ENCODE peak calls at places on chromosomes 3 and 15, in seven cellular contexts. W, U, O, G, C, E and K are unnamed samples.

GRCh38 chr3:98885851-98886250 is 15.6 kb downstream of the DCBLD2 start:
- DNase-seq in W (no peak), U (peak), O (no peak), G (no peak), C (no peak), E (no peak), K (no peak)

GRCh38 chr15:91537868-91538267 is 315.6 kb upstream of the SLCO3A1 start:
- DNase-seq in W (no peak), U (no peak), O (no peak), G (no peak), C (no peak), E (no peak), K (no peak)

GRCh38 chr15:39165026-39165706 is 415.7 kb upstream of the THBS1 start:
- DNase-seq in W (no peak), U (no peak), O (no peak), G (no peak), C (no peak), E (no peak), K (no peak)

GRCh38 chr3:179750720-179751328 is 98.0 kb downstream of the USP13 start:
- DNase-seq in W (no peak), U (peak), O (no peak), G (peak), C (no peak), E (peak), K (no peak)

GRCh38 chr3:34284959-34285358 is 486.5 kb downstream of the PDCD6IP start:
- DNase-seq in W (no peak), U (no peak), O (no peak), G (no peak), C (no peak), E (no peak), K (no peak)

GRCh38 chr3:197339841-197340520 is 41.6 kb upstream of the DLG1 start:
- DNase-seq in W (no peak), U (peak), O (no peak), G (peak), C (no peak), E (no peak), K (no peak)

GRCh38 chr3:111362286-111363009 is 179.5 kb upstream of the CD96 start:
- DNase-seq in W (no peak), U (peak), O (no peak), G (peak), C (no peak), E (no peak), K (no peak)

GRCh38 chr3:184335291-184335660 is 2.1 kb upstream of the FAM131A start:
- DNase-seq in W (no peak), U (no peak), O (no peak), G (no peak), C (no peak), E (no peak), K (no peak)

GRCh38 chr3:33313331-33313730 is 36.1 kb downstream of the FBXL2 start:
- DNase-seq in W (no peak), U (peak), O (no peak), G (peak), C (no peak), E (no peak), K (no peak)

GRCh38 chr3:71542548-71543370 is 40.8 kb downstream of the FOXP1 start:
- DNase-seq in W (no peak), U (peak), O (peak), G (peak), C (peak), E (no peak), K (peak)

GRCh38 chr15:66882251-66883020 is 180.4 kb downstream of the SMAD6 start:
- DNase-seq in W (no peak), U (peak), O (no peak), G (peak), C (peak), E (no peak), K (no peak)

GRCh38 chr3:14907043-14907966 is 40.1 kb upstream of the NR2C2 start:
- DNase-seq in W (no peak), U (no peak), O (peak), G (no peak), C (no peak), E (no peak), K (no peak)

GRCh38 chr3:19149388-19149787 is 1.1 kb downstream of the KCNH8 start:
- DNase-seq in W (no peak), U (peak), O (no peak), G (peak), C (no peak), E (no peak), K (no peak)

GRCh38 chr15:78640840-78641733 is at the start of gene CHRNB4:
- DNase-seq in W (no peak), U (peak), O (no peak), G (no peak), C (no peak), E (peak), K (peak)

GRCh38 chr3:52153389-52154096 is 680 bp downstream of the POC1A start:
- DNase-seq in W (no peak), U (peak), O (no peak), G (peak), C (no peak), E (peak), K (no peak)

GRCh38 chr3:184004483-184004882 is 13.2 kb downstream of the ABCC5 start:
- DNase-seq in W (no peak), U (peak), O (no peak), G (no peak), C (no peak), E (no peak), K (no peak)

GRCh38 chr3:54857343-54857742 is 70.5 kb downstream of the LRTM1 start:
- DNase-seq in W (no peak), U (no peak), O (no peak), G (no peak), C (no peak), E (no peak), K (no peak)

GRCh38 chr3:9280477-9281219 is 31.2 kb upstream of the SRGAP3 start:
- DNase-seq in W (no peak), U (no peak), O (no peak), G (no peak), C (no peak), E (no peak), K (no peak)

GRCh38 chr15:56459096-56459495 is 5.8 kb downstream of the MNS1 start:
- DNase-seq in W (no peak), U (no peak), O (no peak), G (no peak), C (no peak), E (no peak), K (no peak)

GRCh38 chr3:191430103-191430502 is 30.9 kb upstream of the PYDC2 start:
- DNase-seq in W (no peak), U (no peak), O (no peak), G (no peak), C (no peak), E (no peak), K (no peak)

GRCh38 chr3:194133661-194134230 is 2.2 kb upstream of the HES1 start:
- DNase-seq in W (no peak), U (peak), O (peak), G (peak), C (peak), E (peak), K (peak)

GRCh38 chr3:59783468-59783988 is 733.7 kb upstream of the CFAP20DC start:
- DNase-seq in W (no peak), U (no peak), O (no peak), G (no peak), C (no peak), E (no peak), K (no peak)

GRCh38 chr3:117443014-117443413 is 733.4 kb downstream of the TUSC7 start:
- DNase-seq in W (no peak), U (no peak), O (no peak), G (no peak), C (no peak), E (no peak), K (no peak)

GRCh38 chr3:112134335-112135124 is 1.5 kb upstream of the GCSAM start:
- DNase-seq in W (no peak), U (no peak), O (no peak), G (no peak), C (no peak), E (no peak), K (no peak)

GRCh38 chr15:61016087-61016486 is 213.0 kb downstream of the RORA start:
- DNase-seq in W (no peak), U (no peak), O (no peak), G (no peak), C (no peak), E (no peak), K (no peak)

GRCh38 chr15:85615930-85616329 is 178.8 kb downstream of the KLHL25 start:
- DNase-seq in W (no peak), U (peak), O (no peak), G (no peak), C (no peak), E (peak), K (no peak)

GRCh38 chr15:25527118-25527517 is 88.3 kb upstream of the UBE3A start:
- DNase-seq in W (no peak), U (no peak), O (no peak), G (no peak), C (no peak), E (no peak), K (no peak)

GRCh38 chr3:14884665-14885064 is 62.7 kb upstream of the NR2C2 start:
- DNase-seq in W (no peak), U (no peak), O (no peak), G (no peak), C (no peak), E (no peak), K (no peak)

GRCh38 chr15:67132276-67132675 is 66.9 kb downstream of the SMAD3 start:
- DNase-seq in W (no peak), U (no peak), O (no peak), G (no peak), C (peak), E (no peak), K (no peak)

GRCh38 chr3:114272271-114272670 is 21.6 kb upstream of the TIGIT start:
- DNase-seq in W (no peak), U (no peak), O (no peak), G (peak), C (no peak), E (no peak), K (no peak)

GRCh38 chr3:56855856-56856538 is 54.2 kb upstream of the ARHGEF3 start:
- DNase-seq in W (no peak), U (peak), O (peak), G (no peak), C (no peak), E (peak), K (peak)

GRCh38 chr3:47418167-47419082 is 37.6 kb downstream of the PTPN23 start:
- DNase-seq in W (no peak), U (no peak), O (no peak), G (no peak), C (no peak), E (peak), K (no peak)

GRCh38 chr3:47420511-47421484 is 40.0 kb downstream of the PTPN23 start:
- DNase-seq in W (peak), U (peak), O (peak), G (peak), C (peak), E (peak), K (peak)

GRCh38 chr3:47421741-47422649 is 41.2 kb downstream of the PTPN23 start:
- DNase-seq in W (no peak), U (peak), O (peak), G (no peak), C (peak), E (no peak), K (no peak)

GRCh38 chr3:47420044-47420430 is 39.2 kb downstream of the PTPN23 start:
- DNase-seq in W (no peak), U (no peak), O (no peak), G (no peak), C (no peak), E (no peak), K (no peak)

GRCh38 chr3:47419083-47420043 is 38.5 kb downstream of the PTPN23 start:
- DNase-seq in W (no peak), U (no peak), O (no peak), G (no peak), C (no peak), E (no peak), K (no peak)
- H3K27ac ChIP-seq in W (peak), U (no peak), O (no peak), G (no peak), C (no peak), E (no peak), K (no peak)

GRCh38 chr15:42920281-42921048 is at the start of gene TTBK2:
- DNase-seq in W (peak), U (peak), O (peak), G (peak), C (peak), E (peak), K (peak)
- H3K27ac ChIP-seq in W (peak), U (peak), O (peak), G (peak), C (peak), E (peak), K (peak)

DNA sequence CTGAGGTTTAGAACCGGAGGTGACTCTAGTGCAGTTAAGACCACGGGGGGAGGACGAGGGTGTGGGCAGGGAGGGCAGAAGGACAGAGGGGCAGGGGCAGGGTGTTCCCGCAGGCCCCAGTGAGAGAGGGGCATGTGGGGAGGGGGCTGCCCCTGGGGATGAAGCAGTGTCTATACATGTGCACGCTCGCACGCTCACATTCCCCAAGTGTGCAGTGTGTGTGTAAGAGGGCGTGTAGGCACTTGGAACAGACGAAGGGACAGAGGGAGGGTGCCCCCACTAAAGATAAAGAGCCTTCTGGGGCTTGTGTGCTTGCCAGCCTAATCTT is 69.5 kb upstream of the MEF2A start:
- DNase-seq in W (no peak), U (no peak), O (no peak), G (no peak), C (no peak), E (no peak), K (no peak)
- H3K27ac ChIP-seq in W (peak), U (no peak), O (peak), G (no peak), C (peak), E (no peak), K (no peak)

GRCh38 chr3:124814620-124815421 is 72.3 kb downstream of the ITGB5 start:
- DNase-seq in W (no peak), U (no peak), O (peak), G (no peak), C (no peak), E (no peak), K (no peak)
- H3K27ac ChIP-seq in W (no peak), U (no peak), O (peak), G (no peak), C (peak), E (no peak), K (no peak)

GRCh38 chr3:182668974-182669373 is 124.3 kb upstream of the ATP11B start:
- DNase-seq in W (no peak), U (no peak), O (no peak), G (no peak), C (no peak), E (no peak), K (no peak)
- H3K27ac ChIP-seq in W (no peak), U (no peak), O (no peak), G (no peak), C (no peak), E (no peak), K (no peak)

GRCh38 chr15:68674975-68675374 is 96.2 kb downstream of the CORO2B start:
- DNase-seq in W (no peak), U (peak), O (no peak), G (peak), C (peak), E (no peak), K (no peak)
- H3K27ac ChIP-seq in W (no peak), U (peak), O (no peak), G (no peak), C (no peak), E (no peak), K (peak)

DNA sequence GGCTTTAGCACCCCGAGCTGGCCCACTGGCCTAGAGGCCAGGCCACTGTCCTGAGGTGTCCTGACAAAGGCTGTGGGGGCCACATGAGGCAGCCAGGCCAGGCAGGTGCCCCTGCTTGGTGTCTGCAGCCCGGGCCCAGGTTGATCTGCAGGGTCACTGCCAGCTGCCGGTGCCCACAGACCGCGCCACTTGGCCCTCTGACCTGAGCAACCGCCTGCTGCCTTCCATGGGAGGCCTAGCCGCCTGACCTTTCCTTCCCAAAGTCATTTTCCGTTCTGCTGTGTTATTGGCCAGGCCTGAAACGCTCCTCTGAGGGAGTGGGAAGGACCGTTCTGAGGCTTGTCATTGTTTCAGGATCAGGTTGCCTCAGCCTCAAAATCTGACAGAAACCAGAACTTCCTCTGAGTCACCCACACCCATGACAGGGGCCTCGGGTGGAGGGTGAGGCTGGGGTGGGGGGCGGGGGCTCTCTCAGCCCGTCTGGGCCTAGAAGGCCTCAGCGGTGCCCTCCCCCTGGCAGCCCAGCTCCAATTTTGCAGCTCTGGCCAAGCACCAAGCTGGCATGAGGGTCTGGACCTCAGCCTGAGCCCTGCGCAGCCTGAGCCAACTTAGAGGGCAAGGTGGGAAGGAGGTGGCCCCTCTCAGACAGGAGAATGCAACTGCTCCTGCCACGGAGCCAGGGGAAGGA is 140.7 kb upstream of the MEF2A start:
- DNase-seq in W (no peak), U (peak), O (no peak), G (peak), C (peak), E (no peak), K (no peak)
- H3K27ac ChIP-seq in W (peak), U (no peak), O (peak), G (peak), C (peak), E (no peak), K (peak)

GRCh38 chr15:92819312-92820232 is 80.6 kb upstream of the CHD2 start:
- DNase-seq in W (no peak), U (peak), O (no peak), G (no peak), C (no peak), E (no peak), K (no peak)

GRCh38 chr15:92820233-92821021 is 79.7 kb upstream of the CHD2 start:
- DNase-seq in W (peak), U (peak), O (peak), G (peak), C (peak), E (peak), K (peak)

GRCh38 chr15:92813440-92813839 is 86.7 kb upstream of the CHD2 start:
- DNase-seq in W (no peak), U (no peak), O (no peak), G (no peak), C (no peak), E (no peak), K (no peak)

GRCh38 chr15:92818658-92819311 is 81.3 kb upstream of the CHD2 start:
- DNase-seq in W (no peak), U (no peak), O (no peak), G (no peak), C (no peak), E (peak), K (no peak)

GRCh38 chr15:92817339-92817886 is 82.7 kb upstream of the CHD2 start:
- DNase-seq in W (no peak), U (no peak), O (no peak), G (no peak), C (no peak), E (no peak), K (no peak)
- H3K27ac ChIP-seq in W (peak), U (no peak), O (no peak), G (no peak), C (no peak), E (peak), K (peak)

DNA sequence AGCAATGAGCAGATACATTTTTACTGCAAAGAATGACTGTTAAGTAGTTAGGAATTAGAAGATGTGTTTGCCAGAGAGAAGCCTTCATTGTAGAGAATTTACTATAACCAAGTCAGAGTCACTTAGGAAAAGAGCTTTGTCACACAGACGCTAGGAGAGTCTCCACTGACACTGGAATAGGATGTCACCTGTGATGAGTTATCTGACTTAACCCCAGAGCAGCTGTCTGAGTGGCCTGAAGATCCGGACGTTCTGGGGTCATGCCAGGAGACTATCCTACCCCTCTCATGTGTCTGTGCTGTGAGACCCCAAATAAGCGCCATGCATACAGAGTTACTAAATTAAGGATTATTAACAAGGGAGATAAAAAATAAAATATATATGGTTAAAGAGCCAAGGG is 43.7 kb downstream of the ITGB5 start:
- DNase-seq in W (no peak), U (no peak), O (no peak), G (no peak), C (no peak), E (peak), K (no peak)
- H3K27ac ChIP-seq in W (no peak), U (no peak), O (peak), G (no peak), C (peak), E (peak), K (no peak)

DNA sequence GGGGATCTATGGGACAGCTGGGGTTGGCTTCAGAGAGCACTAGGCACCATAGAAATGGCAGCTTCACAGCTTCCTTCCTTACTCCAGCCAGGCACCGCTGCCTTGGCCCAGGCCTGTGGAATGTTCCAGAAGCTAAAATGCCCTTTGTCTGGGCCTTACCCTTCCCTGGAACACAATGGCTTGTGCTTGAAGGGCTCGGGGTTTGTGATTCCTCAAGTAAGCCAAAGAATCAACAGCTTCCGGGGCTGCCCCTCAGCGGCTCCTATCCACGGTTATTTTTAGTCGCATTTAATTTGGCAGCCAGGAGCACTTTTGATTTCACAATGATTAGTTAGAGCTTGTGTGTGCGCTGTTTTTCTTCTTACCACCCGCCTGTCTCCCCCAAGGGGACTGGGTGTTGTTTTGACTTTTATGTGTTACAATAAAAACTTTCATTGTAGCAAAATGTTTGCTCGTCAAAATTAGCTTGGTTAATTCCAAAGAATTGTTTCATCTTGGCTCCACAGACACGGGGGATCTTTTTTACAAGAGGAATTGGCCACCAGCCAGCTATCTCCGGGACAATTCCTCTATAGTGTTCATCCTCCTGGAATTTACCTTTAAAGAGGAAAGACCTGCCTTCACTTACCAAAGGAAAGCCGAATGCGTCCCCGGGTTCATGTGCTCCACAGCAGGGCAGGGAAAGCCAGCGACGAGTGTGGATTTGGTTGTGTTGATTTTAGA is 73.8 kb downstream of the TLE3 start:
- DNase-seq in W (no peak), U (peak), O (peak), G (peak), C (peak), E (no peak), K (no peak)
- H3K27ac ChIP-seq in W (no peak), U (no peak), O (peak), G (no peak), C (peak), E (no peak), K (no peak)